ENCODE peak calls at places on chromosomes 4 and X, in six cellular contexts. N is colonic mucosa, P is K562, Z is stomach, A is neuronal stem cell, X is hepatocyte. J is an unnamed sample.

GRCh38 chr4:100605144-100605543 is 87.3 kb upstream of the EMCN start:
- DNase-seq in N (no peak), P (no peak), Z (no peak), A (no peak), X (no peak), J (no peak)

GRCh38 chr4:15945516-15945915 is 7.0 kb upstream of the FGFBP1 start:
- DNase-seq in N (no peak), P (no peak), Z (no peak), A (no peak), X (peak; percentile 53), J (no peak)

GRCh38 chrX:39258331-39258730 is 457.1 kb downstream of the MID1IP1 start:
- DNase-seq in N (no peak), P (peak; percentile 5), Z (no peak), A (no peak), X (no peak), J (no peak)

GRCh38 chr4:180330521-180330920 is 1912.7 kb upstream of the TENM3 start:
- DNase-seq in N (no peak), P (no peak), Z (no peak), A (no peak), X (no peak), J (no peak)

GRCh38 chr4:13535708-13536361 is 8.5 kb downstream of the NKX3-2 start:
- DNase-seq in N (no peak), P (no peak), Z (no peak), A (no peak), X (no peak), J (no peak)

GRCh38 chr4:158007566-158007965 is 165.3 kb downstream of the GASK1B start:
- DNase-seq in N (no peak), P (no peak), Z (no peak), A (no peak), X (no peak), J (no peak)

GRCh38 chr4:36206012-36206411 is 38.3 kb downstream of the ARAP2 start:
- DNase-seq in N (no peak), P (no peak), Z (no peak), A (no peak), X (no peak), J (no peak)

GRCh38 chr4:18938343-18939109 is 917.0 kb upstream of the LCORL start:
- DNase-seq in N (no peak), P (no peak), Z (no peak), A (no peak), X (no peak), J (no peak)

GRCh38 chrX:139949703-139950102 is 15.6 kb downstream of the CXorf66 start:
- DNase-seq in N (no peak), P (no peak), Z (no peak), A (no peak), X (no peak), J (no peak)

GRCh38 chr4:151184523-151185458 is 85.4 kb downstream of the RPS3A start:
- DNase-seq in N (no peak), P (no peak), Z (no peak), A (no peak), X (peak; percentile 60), J (no peak)

GRCh38 chr4:866761-867390 is 40.9 kb upstream of the CPLX1 start:
- DNase-seq in N (no peak), P (peak; percentile 34), Z (no peak), A (no peak), X (no peak), J (no peak)

GRCh38 chrX:9055354-9055753 is 21.4 kb upstream of the FAM9B start:
- DNase-seq in N (no peak), P (no peak), Z (no peak), A (no peak), X (no peak), J (no peak)

GRCh38 chr4:53499791-53500190 is 91.5 kb downstream of the LNX1 start:
- DNase-seq in N (no peak), P (no peak), Z (no peak), A (no peak), X (no peak), J (no peak)

GRCh38 chrX:30278365-30278764 is 30.8 kb downstream of the NR0B1 start:
- DNase-seq in N (no peak), P (no peak), Z (no peak), A (no peak), X (no peak), J (no peak)

GRCh38 chr4:74752798-74753197 is 41.5 kb downstream of the BTC start:
- DNase-seq in N (no peak), P (no peak), Z (no peak), A (no peak), X (no peak), J (no peak)

GRCh38 chrX:39418936-39419659 is 617.8 kb downstream of the MID1IP1 start:
- DNase-seq in N (no peak), P (no peak), Z (peak; percentile 46), A (no peak), X (peak; percentile 28), J (no peak)

GRCh38 chr4:143406523-143406922 is 69.8 kb downstream of the GAB1 start:
- DNase-seq in N (peak; percentile 60), P (no peak), Z (peak; percentile 67), A (no peak), X (peak; percentile 68), J (peak; percentile 2)

GRCh38 chrX:83508006-83508405 is at the start of gene POU3F4:
- DNase-seq in N (no peak), P (no peak), Z (no peak), A (no peak), X (no peak), J (no peak)

GRCh38 chr4:184250795-184251679 is 33.4 kb upstream of the ENPP6 start:
- DNase-seq in N (no peak), P (peak; percentile 61), Z (no peak), A (peak; percentile 24), X (peak; percentile 76), J (no peak)

GRCh38 chr4:54213812-54214211 is 15.3 kb upstream of the PDGFRA start:
- DNase-seq in N (no peak), P (no peak), Z (peak; percentile 53), A (no peak), X (peak; percentile 21), J (no peak)

GRCh38 chrX:150199181-150199580 is 163.9 kb upstream of the MAMLD1 start:
- DNase-seq in N (no peak), P (no peak), Z (no peak), A (no peak), X (no peak), J (no peak)

GRCh38 chr4:110005461-110006056 is 92.9 kb downstream of the EGF start:
- DNase-seq in N (no peak), P (peak; percentile 20), Z (no peak), A (peak; percentile 37), X (peak; percentile 77), J (no peak)

GRCh38 chr4:18051281-18051680 is 29.7 kb upstream of the LCORL start:
- DNase-seq in N (no peak), P (no peak), Z (no peak), A (no peak), X (no peak), J (no peak)

GRCh38 chrX:41303013-41303412 is 30.9 kb upstream of the DDX3X start:
- DNase-seq in N (no peak), P (no peak), Z (no peak), A (no peak), X (no peak), J (no peak)

GRCh38 chr4:6689506-6689960 is 4.1 kb upstream of the S100P start:
- DNase-seq in N (peak; percentile 60), P (no peak), Z (peak; percentile 75), A (no peak), X (peak; percentile 31), J (no peak)
- H3K4me3 ChIP-seq in N (no peak overlapping the region), P (no peak overlapping the region), Z (peak overlapping the region; percentile 20), A (no peak overlapping the region), X (no peak overlapping the region), J (peak overlapping the region; percentile 38)

DNA sequence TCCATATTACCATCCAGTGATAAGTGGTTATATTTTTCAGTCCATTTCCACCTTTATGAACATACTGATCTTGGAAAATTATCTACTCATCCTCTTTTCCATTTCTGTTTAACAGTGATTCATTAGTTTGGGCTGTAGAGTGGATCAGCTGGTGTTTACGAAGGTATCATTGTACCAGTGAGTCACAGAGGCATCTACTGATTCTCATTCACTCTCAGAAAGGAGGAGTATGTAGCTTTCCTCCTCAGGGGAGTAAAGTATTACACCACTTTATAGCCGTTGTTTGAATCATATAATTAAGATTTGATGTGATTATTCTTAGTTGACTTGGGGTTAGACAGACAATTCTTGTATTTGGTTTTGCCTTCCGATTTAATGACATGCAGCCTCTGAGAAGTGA is 74.7 kb downstream of the GALNT7 start:
- DNase-seq in N (no peak), P (no peak), Z (no peak), A (no peak), X (peak; percentile 34), J (no peak)
- H3K4me1 ChIP-seq in N (no peaks in the 10 kb centered on the region), P (no peaks in the 10 kb centered on the region), Z (no peaks in the 10 kb centered on the region), A (peaks cover 4% of the 10 kb centered on the region), X (no peaks in the 10 kb centered on the region), J (no peaks in the 10 kb centered on the region)

GRCh38 chr4:161525121-161525520 is 638.7 kb downstream of the FSTL5 start:
- DNase-seq in N (no peak), P (no peak), Z (no peak), A (no peak), X (no peak), J (no peak)

GRCh38 chr4:161522031-161522430 is 641.8 kb downstream of the FSTL5 start:
- DNase-seq in N (no peak), P (no peak), Z (no peak), A (no peak), X (no peak), J (no peak)
- H3K4me3 ChIP-seq in N (no peak overlapping the region), P (no peak overlapping the region), Z (no peak overlapping the region), A (no peak overlapping the region), X (no peak overlapping the region), J (no peak overlapping the region)

GRCh38 chr4:2860391-2861348 is 17.0 kb downstream of the ADD1 start:
- DNase-seq in N (no peak), P (no peak), Z (no peak), A (no peak), X (no peak), J (no peak)
- H3K4me1 ChIP-seq in N (peaks cover 49% of the 10 kb centered on the region), P (peaks cover 39% of the 10 kb centered on the region), Z (peaks cover 79% of the 10 kb centered on the region), A (peaks cover 15% of the 10 kb centered on the region), X (peaks cover 54% of the 10 kb centered on the region), J (peaks cover 46% of the 10 kb centered on the region)

DNA sequence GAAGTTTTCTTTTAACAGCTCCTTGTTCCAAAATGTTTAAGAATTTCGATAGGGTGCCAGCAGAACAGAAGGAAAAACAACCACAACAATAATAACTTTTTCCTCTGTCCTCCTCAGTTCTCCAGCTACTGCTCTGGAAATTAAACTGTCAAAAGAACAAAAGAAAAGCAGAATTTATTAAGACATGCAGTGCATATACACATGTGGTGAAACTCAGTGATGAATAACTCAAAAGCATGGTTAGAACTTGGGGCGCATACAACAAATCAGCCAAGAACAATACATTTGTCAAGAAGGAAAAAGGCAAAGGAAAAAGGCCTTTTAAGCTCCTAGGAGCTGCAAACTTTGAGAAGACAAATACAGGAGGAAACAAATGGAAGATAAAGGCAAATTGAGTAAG is 79.2 kb downstream of the ARSF start:
- DNase-seq in N (no peak), P (no peak), Z (no peak), A (no peak), X (no peak), J (no peak)
- H3K4me3 ChIP-seq in N (no peak overlapping the region), P (no peak overlapping the region), Z (no peak overlapping the region), A (no peak overlapping the region), X (no peak overlapping the region), J (no peak overlapping the region)

J was measured in esophagus squamous epithelium.